ENCODE peak calls at places on chromosomes 5 and 9, in six cellular contexts. J, Z, H, P, V and F are unnamed samples.

GRCh38 chr5:66841264-66841663 is 245.1 kb downstream of the MAST4 start:
- DNase-seq in J (no peak), Z (no peak), H (no peak), P (no peak), V (no peak), F (no peak)

GRCh38 chr5:98769006-98769255 is 4.5 kb upstream of the RGMB start:
- DNase-seq in J (peak; percentile 52), Z (peak; percentile 83), H (peak; percentile 37), P (no peak), V (no peak), F (no peak)

GRCh38 chr5:135069895-135070657 is 36.0 kb upstream of the PITX1 start:
- DNase-seq in J (no peak), Z (no peak), H (no peak), P (no peak), V (no peak), F (no peak)

GRCh38 chr9:123725389-123725788 is 204.5 kb downstream of the DENND1A start:
- DNase-seq in J (no peak), Z (no peak), H (no peak), P (peak; percentile 24), V (no peak), F (peak; percentile 62)

GRCh38 chr5:6759401-6759800 is 46.2 kb downstream of the TENT4A start:
- DNase-seq in J (peak; percentile 49), Z (peak; percentile 70), H (no peak), P (no peak), V (peak; percentile 38), F (no peak)

GRCh38 chr5:135814254-135814653 is 20.2 kb upstream of the SLC25A48 start:
- DNase-seq in J (no peak), Z (no peak), H (no peak), P (no peak), V (no peak), F (no peak)

GRCh38 chr5:113075019-113075418 is 98.4 kb downstream of the DCP2 start:
- DNase-seq in J (no peak), Z (no peak), H (no peak), P (no peak), V (no peak), F (no peak)

GRCh38 chr5:7047862-7048261 is 334.6 kb downstream of the TENT4A start:
- DNase-seq in J (no peak), Z (no peak), H (no peak), P (no peak), V (no peak), F (no peak)

GRCh38 chr5:111755942-111756353 is 1.0 kb downstream of the NREP start:
- DNase-seq in J (no peak), Z (no peak), H (no peak), P (no peak), V (no peak), F (no peak)

GRCh38 chr5:159935946-159936345 is 19.7 kb downstream of the ADRA1B start:
- DNase-seq in J (no peak), Z (no peak), H (no peak), P (no peak), V (peak; percentile 31), F (no peak)

GRCh38 chr5:26807231-26808199 is 230.9 kb downstream of the CDH9 start:
- DNase-seq in J (no peak), Z (peak; percentile 5), H (no peak), P (no peak), V (no peak), F (no peak)

GRCh38 chr9:86854898-86855523 is 92.3 kb downstream of the GAS1 start:
- DNase-seq in J (peak; percentile 1), Z (peak; percentile 83), H (no peak), P (peak; percentile 67), V (peak; percentile 48), F (no peak)

GRCh38 chr9:111613436-111614040 is 14.1 kb upstream of the PTGR1 start:
- DNase-seq in J (peak; percentile 69), Z (no peak), H (no peak), P (no peak), V (no peak), F (no peak)